ENCODE peak calls at places on chromosomes 13 and 19, in seven cellular contexts. B is NCI-H748 treated with DMSO at 0.1 percent for 48 hours; R is effector memory CD8-positive, alpha-beta T cell; I is T-helper 1 cell; G is GM04504; U is transverse colon; E is neural crest cell. L is an unnamed sample.

GRCh38 chr13:98664924-98665637 is 87.4 kb downstream of the SLC15A1 start:
- DNase-seq in U (no peak), R (no peak), G (no peak), I (no peak), E (no peak), B (no peak), L (no peak)

GRCh38 chr19:1911098-1911497 is 5.9 kb downstream of the ADAT3 start:
- DNase-seq in G (no peak), B (no peak), I (no peak), U (no peak), E (no peak), R (no peak), L (no peak)

GRCh38 chr19:10800488-10800887 is 35.5 kb downstream of the TMED1 start:
- DNase-seq in R (no peak), I (no peak), B (no peak), G (no peak), U (no peak), E (no peak), L (no peak)

GRCh38 chr13:40504641-40505040 is 161.8 kb downstream of the FOXO1 start:
- DNase-seq in I (no peak), U (no peak), B (no peak), E (no peak), R (no peak), G (no peak), L (no peak)

GRCh38 chr13:76822691-76823267 is 63.4 kb downstream of the KCTD12 start:
- DNase-seq in B (no peak), G (peak; percentile 40), R (no peak), E (no peak), U (no peak), I (no peak), L (peak; percentile 71)

GRCh38 chr19:13741893-13742292 is 22.4 kb upstream of the MRI1 start:
- DNase-seq in E (no peak), B (no peak), R (no peak), I (no peak), U (no peak), G (no peak), L (no peak)

GRCh38 chr13:40794414-40795368 is 5.3 kb downstream of the SLC25A15 start:
- DNase-seq in G (no peak), U (no peak), E (no peak), B (no peak), R (no peak), I (no peak), L (no peak)

GRCh38 chr13:28337196-28338045 is 157.5 kb downstream of the FLT1 start:
- DNase-seq in R (no peak), I (no peak), U (no peak), E (no peak), B (no peak), G (peak; percentile 69), L (peak; percentile 23)

GRCh38 chr13:35866801-35867200 is 264.4 kb downstream of the DCLK1 start:
- DNase-seq in U (no peak), G (no peak), R (no peak), E (no peak), I (no peak), B (no peak), L (no peak)

GRCh38 chr19:51571599-51571998 is 516 bp downstream of the ZNF175 start:
- DNase-seq in R (no peak), I (no peak), E (no peak), B (no peak), U (no peak), G (no peak), L (no peak)

GRCh38 chr19:35107541-35107939 is 8.1 kb upstream of the FXYD3 start:
- DNase-seq in I (no peak), G (no peak), U (peak; percentile 78), B (no peak), R (no peak), E (peak; percentile 41), L (peak; percentile 99)

GRCh38 chr13:43572601-43573360 is 214.0 kb downstream of the ENOX1 start:
- DNase-seq in R (no peak), G (peak; percentile 86), B (no peak), U (no peak), E (no peak), I (no peak), L (no peak)

GRCh38 chr19:40321566-40322270 is 26.5 kb downstream of the C19orf47 start:
- DNase-seq in G (no peak), I (no peak), U (no peak), E (no peak), R (no peak), B (no peak), L (no peak)

GRCh38 chr13:51405176-51405575 is 47.7 kb downstream of the INTS6 start:
- DNase-seq in E (no peak), I (no peak), B (no peak), U (no peak), G (no peak), R (no peak), L (no peak)

GRCh38 chr13:112587359-112587766 is 590 bp downstream of the TUBGCP3 start:
- DNase-seq in E (peak; percentile 63), G (peak; percentile 72), B (peak; percentile 23), I (peak; percentile 59), U (peak; percentile 85), R (peak; percentile 51), L (peak; percentile 77)

GRCh38 chr13:110000534-110001345 is 214.4 kb upstream of the IRS2 start:
- DNase-seq in E (no peak), G (no peak), R (no peak), U (no peak), I (no peak), B (no peak), L (no peak)

GRCh38 chr19:53642381-53643099 is 10.7 kb downstream of the DPRX start:
- DNase-seq in E (no peak), I (no peak), U (no peak), G (no peak), R (no peak), B (no peak), L (no peak)

GRCh38 chr19:50486823-50487515 is 10.3 kb upstream of the GARIN5A start:
- DNase-seq in B (no peak), R (peak; percentile 41), I (peak; percentile 32), G (no peak), U (no peak), E (peak; percentile 67), L (peak; percentile 69)